ENCODE peak calls at places on chromosome 1, in six cellular contexts. Q is stomach, B is prostate gland, H is sigmoid colon, G is GM23338, M is K562. J is an unnamed sample.
A peak's percentile ranks its signal among the peaks of the same experiment; 100 is the strongest.

GRCh38 chr1:84573481-84573966 is 716 bp downstream of the CTBS start:
- DNase-seq in M (no peak), G (no peak), B (no peak), Q (no peak), H (no peak), J (no peak)

GRCh38 chr1:11806307-11806936 is 431 bp downstream of the CLCN6 start:
- DNase-seq in M (peak; percentile 79), B (no peak), Q (no peak), G (no peak), H (peak; percentile 69), J (peak; percentile 35)

GRCh38 chr1:167705250-167705649 is 16.5 kb upstream of the MPZL1 start:
- DNase-seq in Q (no peak), G (peak; percentile 69), B (no peak), H (no peak), M (no peak), J (no peak)

GRCh38 chr1:116031299-116031698 is 55.0 kb downstream of the SLC22A15 start:
- DNase-seq in H (no peak), G (no peak), B (no peak), Q (no peak), M (no peak), J (no peak)

GRCh38 chr1:30533796-30534550 is 189.4 kb downstream of the MATN1 start:
- DNase-seq in H (no peak), G (no peak), Q (peak; percentile 7), B (no peak), M (no peak), J (no peak)

GRCh38 chr1:159978107-159978398 is 24.0 kb upstream of the SLAMF9 start:
- DNase-seq in H (no peak), G (no peak), Q (no peak), M (no peak), B (no peak), J (no peak)

GRCh38 chr1:111471012-111471411 is 2.8 kb upstream of the C1orf162 start:
- DNase-seq in B (no peak), M (no peak), H (peak; percentile 77), G (no peak), Q (peak; percentile 50), J (peak; percentile 44)

GRCh38 chr1:226651041-226651731 is 87.9 kb downstream of the ITPKB start:
- DNase-seq in M (no peak), H (no peak), Q (no peak), G (no peak), B (no peak), J (no peak)

GRCh38 chr1:24769656-24770651 is 24.7 kb downstream of the CLIC4 start:
- DNase-seq in B (peak; percentile 29), H (no peak), G (no peak), Q (no peak), M (no peak), J (no peak)

GRCh38 chr1:66980745-66981367 is 56.1 kb downstream of the MIER1 start:
- DNase-seq in Q (no peak), M (no peak), H (no peak), G (no peak), B (no peak), J (no peak)

GRCh38 chr1:197021716-197022115 is 44.4 kb downstream of the CFHR5 start:
- DNase-seq in G (peak; percentile 13), M (no peak), B (no peak), H (no peak), Q (no peak), J (no peak)

GRCh38 chr1:20100632-20101355 is 18.5 kb downstream of the PLA2G2D start:
- DNase-seq in H (peak; percentile 70), Q (peak; percentile 38), B (peak; percentile 21), G (peak; percentile 86), M (peak; percentile 60), J (no peak)

GRCh38 chr1:181676269-181676668 is 193.0 kb downstream of the CACNA1E start:
- DNase-seq in Q (peak; percentile 49), M (peak; percentile 30), G (peak; percentile 66), H (no peak), B (no peak), J (no peak)

GRCh38 chr1:244652699-244653438 is at the start of gene DESI2:
- DNase-seq in B (peak; percentile 100), Q (peak; percentile 98), H (peak; percentile 100), G (peak; percentile 100), M (peak; percentile 99), J (peak; percentile 99)

GRCh38 chr1:244655186-244655585 is 2.3 kb downstream of the DESI2 start:
- DNase-seq in H (no peak), B (no peak), Q (no peak), M (no peak), G (no peak), J (no peak)

GRCh38 chr1:244653439-244654283 is 735 bp downstream of the DESI2 start:
- DNase-seq in B (no peak), G (peak; percentile 44), H (peak; percentile 76), M (peak; percentile 44), Q (no peak), J (no peak)

GRCh38 chr1:244654284-244655038 is 1.5 kb downstream of the DESI2 start:
- DNase-seq in M (peak; percentile 32), H (no peak), G (no peak), B (no peak), Q (no peak), J (no peak)

DNA sequence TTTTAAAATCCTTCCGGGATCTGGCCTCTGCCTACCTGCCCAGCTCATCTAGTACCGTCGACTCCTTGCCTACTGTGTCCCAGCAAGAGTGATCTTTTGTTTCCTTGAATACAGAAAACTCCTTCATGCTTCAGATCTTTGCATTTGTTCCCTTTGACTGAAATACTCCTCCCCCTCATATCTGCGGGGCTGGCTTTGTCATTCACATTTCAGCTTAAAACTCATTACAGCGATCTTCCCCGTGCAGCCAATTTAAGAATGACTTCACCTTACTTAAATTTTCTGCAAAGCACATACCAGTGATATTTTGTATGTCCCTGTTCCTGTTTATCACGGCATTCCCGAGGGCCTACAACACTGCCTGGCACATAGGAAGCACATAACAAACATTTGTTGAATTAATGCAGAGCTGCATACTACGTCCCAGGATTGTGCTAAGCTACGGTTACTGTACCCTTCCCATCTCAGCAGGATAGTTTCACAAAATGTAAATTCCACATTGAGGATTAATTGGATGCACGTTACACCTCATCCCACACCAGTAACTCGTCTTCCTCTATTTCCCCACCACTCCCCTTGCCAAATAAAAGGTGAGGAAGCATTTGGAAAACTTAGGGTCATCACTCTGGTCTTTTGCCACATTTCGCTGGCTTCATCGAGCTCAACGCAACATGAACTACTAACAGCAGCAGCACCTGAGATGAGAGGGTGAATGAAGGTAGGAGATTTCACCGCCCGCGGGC is 799 bp upstream of the DESI2 start:
- DNase-seq in G (peak; percentile 44), B (no peak), Q (no peak), M (no peak), H (no peak), J (no peak)
- H3K27ac ChIP-seq in G (peak overlapping the region; percentile 90), B (peak overlapping the region; percentile 50), Q (peak overlapping the region; percentile 97), M (peak overlapping the region; percentile 46), H (peak overlapping the region; percentile 97), J (peak overlapping the region; percentile 95)

DNA sequence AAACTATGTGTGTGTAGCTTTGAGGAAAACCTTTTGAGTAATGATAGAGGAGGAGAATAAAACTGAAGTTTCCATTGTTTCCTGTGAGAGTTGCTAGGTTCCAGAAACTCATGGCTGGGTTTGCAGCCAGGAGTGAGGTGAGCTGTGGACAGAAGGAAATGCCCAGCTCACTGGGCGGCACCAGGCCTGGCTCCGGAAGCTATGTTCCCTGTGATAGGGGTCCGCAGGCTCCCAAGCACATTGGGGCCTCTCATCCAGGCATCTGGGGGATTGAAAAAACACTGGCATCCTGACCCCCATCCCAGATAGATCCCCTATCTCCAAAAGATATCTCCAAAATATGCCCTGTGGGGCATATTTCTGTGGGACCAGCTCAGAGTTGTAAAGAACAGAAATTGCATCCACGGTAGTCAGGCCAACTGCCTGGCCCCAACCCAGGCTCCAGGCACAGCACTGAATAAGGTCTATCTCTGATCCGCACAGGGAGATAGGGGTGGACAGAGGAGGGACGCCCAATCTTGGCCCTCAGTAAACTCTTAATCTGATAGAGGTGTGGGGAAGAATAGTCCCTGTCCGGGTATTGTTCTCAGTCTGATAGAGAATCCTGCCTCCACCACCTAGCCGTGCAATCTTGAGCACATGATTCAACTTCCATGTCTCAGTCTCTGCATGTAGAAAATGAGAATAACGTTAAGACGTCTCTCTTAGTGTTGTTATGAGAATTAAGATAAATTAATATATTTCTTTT is 1.9 kb upstream of the HSPG2 start:
- DNase-seq in G (no peak), H (peak; percentile 74), B (no peak), Q (no peak), M (peak; percentile 54), J (peak; percentile 66)
- H3K4me3 ChIP-seq in G (no peak overlapping the region), H (no peak overlapping the region), B (no peak overlapping the region), Q (no peak overlapping the region), M (no peak overlapping the region), J (no peak overlapping the region)

GRCh38 chr1:145958734-145959133 is 917 bp upstream of the LIX1L start:
- DNase-seq in Q (no peak), M (no peak), H (no peak), G (no peak), B (no peak), J (no peak)

GRCh38 chr1:145955436-145955835 is 2.4 kb downstream of the LIX1L start:
- DNase-seq in Q (no peak), G (no peak), H (no peak), B (no peak), M (no peak), J (no peak)

GRCh38 chr1:145957443-145958319 is at the start of gene LIX1L:
- DNase-seq in Q (peak; percentile 96), M (peak; percentile 97), B (peak; percentile 97), H (peak; percentile 99), G (peak; percentile 99), J (peak; percentile 93)

GRCh38 chr1:145956361-145956760 is 1.5 kb downstream of the LIX1L start:
- DNase-seq in M (no peak), G (no peak), H (no peak), Q (no peak), B (no peak), J (no peak)

DNA sequence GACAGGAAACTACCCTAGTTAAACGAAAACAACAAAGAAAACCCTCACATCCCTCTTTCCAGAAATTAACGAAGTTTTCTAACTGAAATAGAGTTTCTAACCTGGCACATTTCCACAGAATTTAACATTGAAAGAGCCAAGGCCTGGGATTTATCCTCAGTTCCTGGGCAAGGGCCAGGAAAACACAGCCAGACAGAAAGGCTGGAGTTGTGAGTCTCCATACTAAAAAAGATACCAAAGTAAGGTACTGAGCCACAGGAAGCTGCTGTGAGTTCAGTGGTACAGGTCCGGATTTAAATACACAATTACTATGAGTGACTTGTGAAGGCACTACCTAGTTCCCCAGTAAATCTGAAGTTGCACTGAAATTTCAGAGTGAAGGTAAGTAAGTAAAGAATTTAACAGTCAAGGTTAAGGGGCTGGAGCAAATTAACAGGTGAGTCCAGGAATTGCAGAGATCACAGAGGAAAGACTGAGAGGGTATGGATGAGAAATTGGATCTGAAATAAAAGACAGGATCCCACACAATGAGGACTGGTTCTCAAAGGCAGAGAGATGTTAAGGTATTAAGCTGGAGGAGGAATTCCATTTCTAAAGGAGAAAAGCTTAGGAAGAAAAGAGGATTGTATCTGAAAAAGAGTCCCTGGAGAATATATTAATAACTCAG is 908 bp downstream of the LIX1L start:
- DNase-seq in H (peak; percentile 84), Q (no peak), M (no peak), G (no peak), B (no peak), J (no peak)
- TF ChIP-seq POLR2AphosphoS5 in H (peak; percentile 62), Q (no peak), M (no peak), G (no peak), B (no peak), J (no peak)

DNA sequence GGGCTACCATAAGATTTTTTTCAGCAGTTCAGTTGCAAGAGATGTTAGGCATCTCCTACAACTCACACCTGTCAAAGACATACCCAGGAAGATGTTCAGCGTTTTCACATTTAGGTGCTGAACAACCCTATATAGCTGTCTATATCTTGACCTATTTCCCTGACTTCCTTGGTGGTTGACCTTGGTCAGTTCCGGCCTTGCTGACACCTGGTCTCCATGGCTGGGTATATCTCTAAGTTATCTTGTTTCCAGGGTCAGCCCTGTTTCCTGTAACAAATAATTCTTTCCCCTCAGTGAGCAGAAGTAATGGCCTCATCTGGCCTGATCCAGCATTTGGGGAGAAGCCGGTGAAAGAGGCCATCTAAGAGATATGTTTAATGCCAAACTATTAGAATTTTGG is 2.4 kb upstream of the BTG2 start:
- DNase-seq in B (no peak), G (no peak), H (no peak), Q (no peak), M (no peak), J (no peak)
- H3K27ac ChIP-seq in B (no peak overlapping the region), G (no peak overlapping the region), H (no peak overlapping the region), Q (no peak overlapping the region), M (no peak overlapping the region), J (no peak overlapping the region)